ENCODE peak calls at places on chromosomes 7 and 10, in nine cellular contexts. B, K, T, R, G, X, D, A and P are unnamed samples.

GRCh38 chr10:61136151-61136550 is 192.2 kb upstream of the RHOBTB1 start:
- DNase-seq in B (no peak), R (no peak), D (no peak), G (no peak), X (no peak), A (no peak), K (no peak), T (no peak), P (no peak)

GRCh38 chr7:36977878-36978277 is 253.6 kb upstream of the AOAH start:
- DNase-seq in D (no peak), X (no peak), B (no peak), G (no peak), K (no peak), R (no peak), A (no peak), T (no peak), P (no peak)

GRCh38 chr10:79206300-79207095 is 137.7 kb downstream of the ZMIZ1 start:
- DNase-seq in T (no peak), K (no peak), B (no peak), G (no peak), D (no peak), X (no peak), R (no peak), A (no peak), P (no peak)

GRCh38 chr10:124378817-124379510 is 39.8 kb downstream of the OAT start:
- DNase-seq in T (no peak), K (no peak), D (no peak), A (no peak), G (no peak), X (no peak), B (no peak), R (no peak), P (no peak)

GRCh38 chr7:50653997-50654425 is 88.8 kb upstream of the DDC start:
- DNase-seq in G (no peak), B (no peak), D (no peak), R (no peak), K (no peak), X (no peak), T (peak; percentile 62), A (no peak), P (no peak)

GRCh38 chr10:77360121-77360520 is 277.5 kb downstream of the KCNMA1 start:
- DNase-seq in K (no peak), R (no peak), B (no peak), T (peak; percentile 50), G (no peak), A (no peak), X (no peak), D (no peak), P (no peak)

GRCh38 chr10:104109908-104110662 is 11.9 kb upstream of the SFR1 start:
- DNase-seq in B (no peak), D (no peak), X (no peak), A (no peak), K (no peak), G (no peak), R (no peak), T (peak; percentile 88), P (no peak)

GRCh38 chr10:78149193-78149592 is 115.5 kb downstream of the RPS24 start:
- DNase-seq in X (no peak), A (no peak), T (peak; percentile 42), D (no peak), K (no peak), B (no peak), G (no peak), R (no peak), P (no peak)

GRCh38 chr10:1100691-1101368 is 44.6 kb downstream of the WDR37 start:
- DNase-seq in G (no peak), R (no peak), K (no peak), X (no peak), T (no peak), A (no peak), B (no peak), D (no peak), P (no peak)

GRCh38 chr7:84013616-84014240 is 180.9 kb downstream of the SEMA3A start:
- DNase-seq in D (no peak), A (no peak), B (no peak), T (no peak), K (no peak), G (no peak), R (no peak), X (no peak), P (no peak)

GRCh38 chr7:150826061-150826849 is 25.7 kb downstream of the TMEM176A start:
- DNase-seq in G (no peak), R (no peak), K (no peak), X (no peak), T (no peak), B (no peak), A (no peak), D (no peak), P (no peak)

GRCh38 chr7:134752006-134752760 is 27.3 kb upstream of the CALD1 start:
- DNase-seq in K (no peak), X (no peak), A (no peak), T (peak; percentile 53), D (no peak), G (no peak), B (no peak), R (no peak), P (no peak)

GRCh38 chr7:91852263-91852741 is 28.2 kb downstream of the MTERF1 start:
- DNase-seq in D (no peak), A (peak; percentile 10), R (no peak), B (no peak), X (no peak), G (no peak), T (peak; percentile 24), K (no peak), P (no peak)

GRCh38 chr7:29879609-29880008 is 73.3 kb downstream of the WIPF3 start:
- DNase-seq in K (no peak), A (no peak), T (peak; percentile 86), G (no peak), B (no peak), X (no peak), D (no peak), R (no peak), P (no peak)